ENCODE peak calls at places on chromosomes 12 and 14, in four cellular contexts. Y is Right ventricle myocardium superior, H is foreskin fibroblast, L is PC-3. S is an unnamed sample.
A peak's percentile ranks its signal among the peaks of the same experiment; 100 is the strongest.

GRCh38 chr12:53107122-53107521 is 3.8 kb downstream of the SOAT2 start:
- DNase-seq in H (no peak), Y (no peak), L (no peak), S (no peak)

GRCh38 chr12:29242921-29243431 is 93.9 kb downstream of the FAR2 start:
- DNase-seq in Y (no peak), H (no peak), L (no peak), S (no peak)

GRCh38 chr14:61459229-61459628 is 137.8 kb downstream of the PRKCH start:
- DNase-seq in Y (no peak), L (no peak), H (no peak), S (no peak)

GRCh38 chr14:52314521-52315354 is 626 bp downstream of the PTGER2 start:
- DNase-seq in L (no peak), Y (peak; percentile 54), H (peak; percentile 63), S (no peak)

GRCh38 chr12:116862167-116862566 is 19.1 kb downstream of the HRK start:
- DNase-seq in Y (no peak), L (no peak), H (no peak), S (no peak)

GRCh38 chr12:43964966-43965365 is 129.1 kb downstream of the TMEM117 start:
- DNase-seq in Y (no peak), L (no peak), H (peak; percentile 13), S (no peak)

GRCh38 chr12:80142640-80143039 is 43.3 kb downstream of the OTOGL start:
- DNase-seq in Y (no peak), L (no peak), H (no peak), S (no peak)

GRCh38 chr12:70389678-70390077 is 23.6 kb downstream of the KCNMB4 start:
- DNase-seq in Y (no peak), H (no peak), L (no peak), S (no peak)

GRCh38 chr12:121749267-121749666 is 36.7 kb downstream of the TMEM120B start:
- DNase-seq in Y (no peak), H (no peak), L (no peak), S (no peak)

GRCh38 chr12:116135209-116135930 is 142.1 kb downstream of the MED13L start:
- DNase-seq in L (peak; percentile 93), Y (no peak), H (peak; percentile 85), S (peak; percentile 43)

GRCh38 chr12:117622087-117622486 is 260.7 kb upstream of the NOS1 start:
- DNase-seq in Y (no peak), L (peak; percentile 71), H (no peak), S (no peak)

GRCh38 chr12:10196210-10196609 is 16.5 kb upstream of the GABARAPL1 start:
- DNase-seq in Y (no peak), L (no peak), H (no peak), S (no peak)

GRCh38 chr12:104340917-104341611 is 37.5 kb downstream of the EID3 start:
- DNase-seq in Y (no peak), H (peak; percentile 16), L (no peak), S (no peak)

GRCh38 chr14:55794655-55795583 is 214.9 kb downstream of the KTN1 start:
- DNase-seq in Y (no peak), L (peak; percentile 92), H (peak; percentile 61), S (peak; percentile 8)

GRCh38 chr14:99125616-99126431 is 146.2 kb downstream of the BCL11B start:
- DNase-seq in H (no peak), Y (no peak), L (no peak), S (no peak)

GRCh38 chr12:52741378-52742195 is 35.6 kb downstream of the KRT76 start:
- DNase-seq in H (peak; percentile 69), L (peak; percentile 83), Y (peak; percentile 54), S (peak; percentile 65)

GRCh38 chr14:51724650-51725049 is 72.9 kb downstream of the FRMD6 start:
- DNase-seq in Y (no peak), H (no peak), L (no peak), S (no peak)

GRCh38 chr14:73133795-73134194 is 2.5 kb upstream of the PSEN1 start:
- DNase-seq in Y (no peak), H (peak; percentile 31), L (no peak), S (no peak)

GRCh38 chr12:132196873-132197390 is 52.7 kb downstream of the NOC4L start:
- DNase-seq in L (no peak), H (no peak), Y (no peak), S (no peak)

GRCh38 chr12:2894961-2895360 is 4.3 kb downstream of the TULP3 start:
- DNase-seq in Y (no peak), L (no peak), H (peak; percentile 25), S (no peak)

GRCh38 chr14:81323621-81324400 is 76.3 kb downstream of the STON2 start:
- DNase-seq in H (no peak), Y (no peak), L (peak; percentile 84), S (no peak)

GRCh38 chr12:57821474-57822214 is 3.1 kb upstream of the AVIL start:
- DNase-seq in L (no peak), Y (no peak), H (no peak), S (no peak)

GRCh38 chr12:74747305-74747704 is 209.7 kb downstream of the ATXN7L3B start:
- DNase-seq in L (peak; percentile 44), Y (no peak), H (peak; percentile 13), S (peak; percentile 68)

GRCh38 chr12:105493091-105493615 is 162.7 kb downstream of the C12orf75 start:
- DNase-seq in L (no peak), Y (no peak), H (no peak), S (no peak)

GRCh38 chr12:110107369-110108281 is 16.5 kb upstream of the IFT81 start:
- DNase-seq in H (peak; percentile 96), L (peak; percentile 31), Y (no peak), S (no peak)

GRCh38 chr12:22662356-22662755 is 37.4 kb downstream of the ETNK1 start:
- DNase-seq in Y (no peak), H (no peak), L (no peak), S (no peak)

GRCh38 chr12:68259318-68259940 is 6.0 kb upstream of the IL22 start:
- DNase-seq in L (peak; percentile 89), H (peak; percentile 71), Y (no peak), S (peak; percentile 88)

GRCh38 chr12:85923767-85924331 is 49.8 kb downstream of the NTS start:
- DNase-seq in Y (no peak), L (peak; percentile 60), H (peak; percentile 59), S (peak; percentile 46)

GRCh38 chr12:132062481-132062880 is 81.6 kb downstream of the DDX51 start:
- DNase-seq in Y (no peak), L (no peak), H (no peak), S (no peak)

GRCh38 chr14:96274122-96274910 is 18.3 kb downstream of the BDKRB1 start:
- DNase-seq in L (no peak), Y (no peak), H (peak; percentile 86), S (no peak)

GRCh38 chr12:46749322-46749721 is 76.5 kb downstream of the SLC38A4 start:
- DNase-seq in L (no peak), H (no peak), Y (no peak), S (no peak)

GRCh38 chr14:68397827-68398226 is 395.0 kb downstream of the ZFP36L1 start:
- DNase-seq in Y (no peak), H (peak; percentile 87), L (no peak), S (no peak)

GRCh38 chr14:22597771-22598098 is 365 bp upstream of the ABHD4 start:
- DNase-seq in H (no peak), Y (no peak), L (no peak), S (no peak)

S was measured in RKO.